ENCODE peak calls at places on chromosomes 7 and 10, in five cellular contexts. R is stimulated activated CD4-positive, alpha-beta T cell treated with anti-CD3 and anti-CD28 coated beads, Interleukin-12 subunit alpha, Interleukin-12 subunit beta, amount 100 ng/mL, for 4 hours; P is fibroblast of lung; S is NCI-H2107; Y is T-helper 9 cell. O is an unnamed sample.

GRCh38 chr7:92834661-92835139 is 1.7 kb downstream of the CDK6 start:
- DNase-seq in P (no peak), S (no peak), Y (no peak), R (peak; percentile 17), O (peak; percentile 21)

GRCh38 chr7:135617781-135618180 is 44.5 kb upstream of the STMP1 start:
- DNase-seq in R (no peak), S (no peak), P (no peak), Y (no peak), O (no peak)

GRCh38 chr7:47852330-47853245 is 95.7 kb downstream of the PKD1L1 start:
- DNase-seq in Y (no peak), P (no peak), S (no peak), R (no peak), O (no peak)

GRCh38 chr10:26474062-26474461 is 35.9 kb downstream of the APBB1IP start:
- DNase-seq in S (no peak), Y (no peak), P (peak; percentile 22), R (no peak), O (no peak)

GRCh38 chr10:126565456-126565855 is 105.0 kb downstream of the C10orf90 start:
- DNase-seq in P (peak; percentile 15), S (no peak), Y (no peak), R (no peak), O (no peak)

GRCh38 chr10:47027108-47027811 is 116.0 kb downstream of the PTPN20 start:
- DNase-seq in P (no peak), S (no peak), R (no peak), Y (no peak), O (no peak)

GRCh38 chr10:75403144-75404022 is 1.8 kb upstream of the ZNF503 start:
- DNase-seq in R (no peak), Y (no peak), S (peak; percentile 6), P (peak; percentile 55), O (no peak)

GRCh38 chr7:130374507-130374906 is 5.8 kb upstream of the CPA1 start:
- DNase-seq in P (no peak), R (no peak), Y (no peak), S (no peak), O (no peak)

GRCh38 chr10:53601260-53601875 is 828.8 kb upstream of the MBL2 start:
- DNase-seq in P (peak; percentile 20), S (no peak), Y (no peak), R (no peak), O (no peak)

GRCh38 chr7:1344421-1344820 is 111.7 kb downstream of the UNCX start:
- DNase-seq in P (no peak), R (no peak), Y (no peak), S (no peak), O (no peak)

GRCh38 chr10:53997953-53998352 is 803.1 kb downstream of the PCDH15 start:
- DNase-seq in P (no peak), R (no peak), Y (no peak), S (no peak), O (no peak)

GRCh38 chr10:31372439-31372838 is 53.4 kb downstream of the ZEB1 start:
- DNase-seq in P (no peak), S (no peak), Y (no peak), R (no peak), O (no peak)

GRCh38 chr10:43823237-43823605 is 174.5 kb upstream of the ZNF32 start:
- DNase-seq in P (no peak), R (no peak), Y (no peak), S (no peak), O (no peak)

GRCh38 chr10:46548781-46549090 is 7.7 kb downstream of the GPRIN2 start:
- DNase-seq in R (no peak), Y (no peak), S (no peak), P (no peak), O (no peak)

GRCh38 chr10:630581-631073 is 58.8 kb downstream of the DIP2C start:
- DNase-seq in P (no peak), S (peak; percentile 33), R (no peak), Y (no peak), O (no peak)

GRCh38 chr7:10940748-10941358 is 32.8 kb upstream of the PHF14 start:
- DNase-seq in R (no peak), Y (no peak), P (no peak), S (peak; percentile 6), O (no peak)

GRCh38 chr7:7938471-7938870 is 30.1 kb upstream of the GLCCI1 start:
- DNase-seq in Y (no peak), S (no peak), R (no peak), P (no peak), O (no peak)

GRCh38 chr10:5564537-5565204 is 39.9 kb downstream of the CALML3 start:
- DNase-seq in P (no peak), R (no peak), Y (no peak), S (no peak), O (peak; percentile 66)

GRCh38 chr10:107915277-107915634 is 750.8 kb upstream of the SORCS1 start:
- DNase-seq in P (peak; percentile 2), Y (no peak), R (no peak), S (no peak), O (no peak)

GRCh38 chr7:148940702-148941597 is 56.9 kb upstream of the EZH2 start:
- DNase-seq in R (peak; percentile 56), P (peak; percentile 86), S (peak; percentile 52), Y (peak; percentile 54), O (peak; percentile 66)

GRCh38 chr7:102193806-102194205 is 92.9 kb upstream of the SH2B2 start:
- DNase-seq in R (no peak), Y (no peak), P (peak; percentile 33), S (no peak), O (no peak)

GRCh38 chr7:39732837-39733804 is 109.7 kb downstream of the RALA start:
- DNase-seq in P (peak; percentile 95), R (peak; percentile 96), Y (peak; percentile 94), S (peak; percentile 96), O (peak; percentile 95)

GRCh38 chr7:40324889-40325288 is 190.1 kb downstream of the SUGCT start:
- DNase-seq in Y (no peak), P (peak; percentile 71), R (no peak), S (no peak), O (no peak)

GRCh38 chr10:44689368-44689767 is 221.8 kb upstream of the TMEM72 start:
- DNase-seq in P (no peak), S (no peak), Y (no peak), R (no peak), O (no peak)

GRCh38 chr7:3230908-3231307 is 70.1 kb upstream of the SDK1 start:
- DNase-seq in P (no peak), Y (no peak), R (no peak), S (no peak), O (no peak)

GRCh38 chr10:113689574-113689973 is 9.9 kb downstream of the CASP7 start:
- DNase-seq in S (no peak), P (no peak), Y (no peak), R (no peak), O (no peak)

GRCh38 chr10:19917756-19918478 is 101.7 kb downstream of the PLXDC2 start:
- DNase-seq in S (no peak), P (peak; percentile 79), Y (no peak), R (no peak), O (no peak)

GRCh38 chr7:108024538-108024937 is 21.6 kb upstream of the LAMB1 start:
- DNase-seq in P (no peak), R (no peak), Y (no peak), S (no peak), O (no peak)

GRCh38 chr10:102068216-102068615 is 3.1 kb downstream of the HPS6 start:
- DNase-seq in R (no peak), S (no peak), Y (no peak), P (no peak), O (no peak)

GRCh38 chr7:157412021-157412443 is 75.2 kb downstream of the DNAJB6 start:
- DNase-seq in S (no peak), Y (no peak), P (peak; percentile 93), R (peak; percentile 22), O (no peak)

O was measured in CD8-positive, alpha-beta T cell.